ENCODE peak calls at places on chromosomes 2 and 18, in seven cellular contexts. One of them, this sample, is unnamed.

GRCh38 chr18:67783215-67783946 is 266.9 kb upstream of the DSEL start:
- DNase-seq in aorta: no peak
- DNase-seq in stomach: no peak
- DNase-seq in psoas muscle: no peak
- DNase-seq in tibial artery: no peak
- DNase-seq in uterus: no peak
- DNase-seq in suprapubic skin: no peak
- DNase-seq in this sample: no peak

GRCh38 chr2:50751255-50752069 is 280.5 kb downstream of the NRXN1 start:
- DNase-seq in aorta: no peak
- DNase-seq in stomach: no peak
- DNase-seq in psoas muscle: no peak
- DNase-seq in tibial artery: no peak
- DNase-seq in uterus: no peak
- DNase-seq in suprapubic skin: no peak
- DNase-seq in this sample: no peak

GRCh38 chr18:78932281-78932680 is 47.3 kb upstream of the SALL3 start:
- DNase-seq in aorta: no peak
- DNase-seq in stomach: no peak
- DNase-seq in psoas muscle: no peak
- DNase-seq in tibial artery: no peak
- DNase-seq in uterus: no peak
- DNase-seq in suprapubic skin: peak; percentile 49
- DNase-seq in this sample: no peak

GRCh38 chr2:240575101-240575965 is 7.0 kb downstream of the RNPEPL1 start:
- DNase-seq in aorta: peak; percentile 30
- DNase-seq in stomach: no peak
- DNase-seq in psoas muscle: peak; percentile 7
- DNase-seq in tibial artery: no peak
- DNase-seq in uterus: no peak
- DNase-seq in suprapubic skin: no peak
- DNase-seq in this sample: peak; percentile 12

GRCh38 chr2:113185643-113186315 is 12.0 kb downstream of the PSD4 start:
- DNase-seq in aorta: peak; percentile 13
- DNase-seq in stomach: peak; percentile 89
- DNase-seq in psoas muscle: peak; percentile 53
- DNase-seq in tibial artery: peak; percentile 44
- DNase-seq in uterus: no peak
- DNase-seq in suprapubic skin: no peak
- DNase-seq in this sample: no peak

GRCh38 chr2:141105763-141106162 is 1025.1 kb downstream of the LRP1B start:
- DNase-seq in aorta: no peak
- DNase-seq in stomach: no peak
- DNase-seq in psoas muscle: no peak
- DNase-seq in tibial artery: no peak
- DNase-seq in uterus: no peak
- DNase-seq in suprapubic skin: no peak
- DNase-seq in this sample: no peak

GRCh38 chr2:230849633-230850357 is 14.9 kb upstream of the ITM2C start:
- DNase-seq in aorta: no peak
- DNase-seq in stomach: peak; percentile 72
- DNase-seq in psoas muscle: no peak
- DNase-seq in tibial artery: no peak
- DNase-seq in uterus: no peak
- DNase-seq in suprapubic skin: no peak
- DNase-seq in this sample: peak; percentile 52

GRCh38 chr18:34643982-34644381 is 66.1 kb upstream of the DTNA start:
- DNase-seq in aorta: no peak
- DNase-seq in stomach: no peak
- DNase-seq in psoas muscle: no peak
- DNase-seq in tibial artery: no peak
- DNase-seq in uterus: no peak
- DNase-seq in suprapubic skin: no peak
- DNase-seq in this sample: no peak

GRCh38 chr2:226450141-226450540 is 349.5 kb downstream of the IRS1 start:
- DNase-seq in aorta: no peak
- DNase-seq in stomach: no peak
- DNase-seq in psoas muscle: no peak
- DNase-seq in tibial artery: no peak
- DNase-seq in uterus: no peak
- DNase-seq in suprapubic skin: no peak
- DNase-seq in this sample: no peak

GRCh38 chr2:85413592-85414421 is 3.6 kb upstream of the CAPG start:
- DNase-seq in aorta: peak; percentile 73
- DNase-seq in stomach: peak; percentile 62
- DNase-seq in psoas muscle: no peak
- DNase-seq in tibial artery: no peak
- DNase-seq in uterus: peak; percentile 69
- DNase-seq in suprapubic skin: no peak
- DNase-seq in this sample: no peak
- H3K4me1 ChIP-seq in aorta: no peaks in the 10 kb centered on the region
- H3K4me1 ChIP-seq in stomach: peaks cover 74% of the 10 kb centered on the region
- H3K4me1 ChIP-seq in psoas muscle: peaks cover 4% of the 10 kb centered on the region
- H3K4me1 ChIP-seq in tibial artery: peaks cover 45% of the 10 kb centered on the region
- H3K4me1 ChIP-seq in uterus: no peaks in the 10 kb centered on the region
- H3K4me1 ChIP-seq in suprapubic skin: peaks cover 70% of the 10 kb centered on the region
- H3K4me1 ChIP-seq in this sample: peaks cover 21% of the 10 kb centered on the region

DNA sequence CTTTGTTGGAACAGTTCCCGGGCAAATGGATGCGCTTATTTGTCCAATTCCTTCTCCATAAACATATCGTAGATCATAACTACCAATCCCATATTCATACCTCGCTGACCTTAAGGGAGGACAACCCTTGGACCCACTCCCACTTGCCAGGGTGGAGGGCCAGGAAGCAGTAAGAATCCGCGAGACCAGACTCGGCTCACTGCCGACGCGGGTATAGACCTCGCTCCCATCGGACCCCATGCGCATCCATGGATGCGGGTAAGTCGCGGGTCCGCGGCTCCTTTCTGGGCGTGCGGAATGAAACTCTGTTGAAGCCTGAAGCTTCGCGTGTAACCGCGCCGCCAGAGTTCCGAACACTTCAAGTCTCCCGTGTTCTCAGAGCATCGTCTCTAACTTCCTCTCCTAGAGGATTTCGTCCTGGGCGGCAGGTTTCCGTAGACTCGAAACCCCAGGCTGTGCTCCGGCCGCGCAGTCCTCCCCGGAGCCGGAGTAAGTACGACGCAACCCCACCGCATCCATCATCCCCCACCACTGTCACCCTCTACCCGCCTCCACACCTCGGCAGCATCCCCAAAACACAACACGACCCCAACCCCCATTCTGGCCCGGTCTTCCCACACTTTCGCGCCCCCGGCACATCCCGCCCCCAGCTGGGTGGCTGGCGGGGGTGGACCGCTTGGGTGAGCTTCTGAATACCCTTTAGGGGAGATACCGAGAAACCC is 1.0 kb downstream of the DSC3 start:
- DNase-seq in aorta: peak; percentile 41
- DNase-seq in stomach: no peak
- DNase-seq in psoas muscle: no peak
- DNase-seq in tibial artery: no peak
- DNase-seq in uterus: no peak
- DNase-seq in suprapubic skin: no peak
- DNase-seq in this sample: no peak
- H3K27ac ChIP-seq in aorta: no peak overlapping the region
- H3K27ac ChIP-seq in stomach: no peak overlapping the region
- H3K27ac ChIP-seq in psoas muscle: no peak overlapping the region
- H3K27ac ChIP-seq in tibial artery: peak overlapping the region; percentile 20
- H3K27ac ChIP-seq in uterus: no peak overlapping the region
- H3K27ac ChIP-seq in suprapubic skin: peak overlapping the region; percentile 89
- H3K27ac ChIP-seq in this sample: no peak overlapping the region

GRCh38 chr2:96636772-96637171 is 1.3 kb downstream of the KANSL3 start:
- DNase-seq in aorta: peak; percentile 65
- DNase-seq in stomach: no peak
- DNase-seq in psoas muscle: no peak
- DNase-seq in tibial artery: no peak
- DNase-seq in uterus: no peak
- DNase-seq in suprapubic skin: no peak
- DNase-seq in this sample: no peak
- H3K4me3 ChIP-seq in aorta: peak overlapping the region; percentile 77
- H3K4me3 ChIP-seq in stomach: peak overlapping the region; percentile 62
- H3K4me3 ChIP-seq in psoas muscle: peak overlapping the region; percentile 73
- H3K4me3 ChIP-seq in tibial artery: peak overlapping the region; percentile 65
- H3K4me3 ChIP-seq in uterus: peak overlapping the region; percentile 61
- H3K4me3 ChIP-seq in suprapubic skin: peak overlapping the region; percentile 85
- H3K4me3 ChIP-seq in this sample: peak overlapping the region; percentile 81

GRCh38 chr2:218293715-218294429 is 1.6 kb upstream of the TMBIM1 start:
- DNase-seq in aorta: no peak
- DNase-seq in stomach: no peak
- DNase-seq in psoas muscle: no peak
- DNase-seq in tibial artery: no peak
- DNase-seq in uterus: no peak
- DNase-seq in suprapubic skin: no peak
- DNase-seq in this sample: no peak
- H3K4me1 ChIP-seq in aorta: peaks cover 3% of the 10 kb centered on the region
- H3K4me1 ChIP-seq in stomach: peaks cover 82% of the 10 kb centered on the region
- H3K4me1 ChIP-seq in psoas muscle: peaks cover 26% of the 10 kb centered on the region
- H3K4me1 ChIP-seq in tibial artery: peaks cover 64% of the 10 kb centered on the region
- H3K4me1 ChIP-seq in uterus: peaks cover 5% of the 10 kb centered on the region
- H3K4me1 ChIP-seq in suprapubic skin: peaks cover 76% of the 10 kb centered on the region
- H3K4me1 ChIP-seq in this sample: peaks cover 57% of the 10 kb centered on the region

GRCh38 chr2:96203130-96204028 is 5.2 kb downstream of the STARD7 start:
- DNase-seq in aorta: no peak
- DNase-seq in stomach: no peak
- DNase-seq in psoas muscle: no peak
- DNase-seq in tibial artery: no peak
- DNase-seq in uterus: no peak
- DNase-seq in suprapubic skin: no peak
- DNase-seq in this sample: no peak

GRCh38 chr2:96205238-96205637 is 3.4 kb downstream of the STARD7 start:
- DNase-seq in aorta: no peak
- DNase-seq in stomach: no peak
- DNase-seq in psoas muscle: no peak
- DNase-seq in tibial artery: no peak
- DNase-seq in uterus: no peak
- DNase-seq in suprapubic skin: no peak
- DNase-seq in this sample: no peak

GRCh38 chr2:96201338-96201737 is 7.3 kb downstream of the STARD7 start:
- DNase-seq in aorta: no peak
- DNase-seq in stomach: no peak
- DNase-seq in psoas muscle: no peak
- DNase-seq in tibial artery: no peak
- DNase-seq in uterus: no peak
- DNase-seq in suprapubic skin: no peak
- DNase-seq in this sample: no peak

GRCh38 chr2:96204836-96205235 is 3.8 kb downstream of the STARD7 start:
- DNase-seq in aorta: no peak
- DNase-seq in stomach: no peak
- DNase-seq in psoas muscle: no peak
- DNase-seq in tibial artery: no peak
- DNase-seq in uterus: no peak
- DNase-seq in suprapubic skin: no peak
- DNase-seq in this sample: no peak

GRCh38 chr2:96202152-96202856 is 6.3 kb downstream of the STARD7 start:
- DNase-seq in aorta: no peak
- DNase-seq in stomach: no peak
- DNase-seq in psoas muscle: no peak
- DNase-seq in tibial artery: no peak
- DNase-seq in uterus: no peak
- DNase-seq in suprapubic skin: no peak
- DNase-seq in this sample: no peak
- H3K27ac ChIP-seq in aorta: no peak overlapping the region
- H3K27ac ChIP-seq in stomach: peak overlapping the region; percentile 66
- H3K27ac ChIP-seq in psoas muscle: peak overlapping the region; percentile 99
- H3K27ac ChIP-seq in tibial artery: no peak overlapping the region
- H3K27ac ChIP-seq in uterus: peak overlapping the region; percentile 0
- H3K27ac ChIP-seq in suprapubic skin: peak overlapping the region; percentile 73
- H3K27ac ChIP-seq in this sample: peak overlapping the region; percentile 77

DNA sequence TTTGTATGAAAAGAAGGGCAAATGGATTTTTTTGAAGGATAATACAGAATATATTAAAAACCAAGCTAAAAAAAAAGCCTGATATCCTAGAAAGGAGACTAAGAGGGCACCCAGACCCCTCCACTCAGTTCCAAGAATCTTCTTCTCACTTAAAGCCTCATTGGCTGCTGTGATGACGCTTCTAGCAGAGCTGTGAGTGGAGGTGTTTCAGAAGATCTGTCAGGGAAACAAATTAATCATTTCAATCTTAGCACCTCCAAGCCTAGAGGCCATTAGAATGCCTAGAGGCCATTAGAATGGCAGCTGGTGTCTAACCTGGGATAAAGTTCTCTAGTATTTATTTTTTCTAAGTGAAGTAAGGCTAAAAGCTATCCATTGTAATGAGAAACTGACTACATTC is 164.2 kb upstream of the TMEM200C start:
- DNase-seq in aorta: no peak
- DNase-seq in stomach: no peak
- DNase-seq in psoas muscle: no peak
- DNase-seq in tibial artery: no peak
- DNase-seq in uterus: no peak
- DNase-seq in suprapubic skin: no peak
- DNase-seq in this sample: no peak
- H3K4me3 ChIP-seq in aorta: no peak overlapping the region
- H3K4me3 ChIP-seq in stomach: no peak overlapping the region
- H3K4me3 ChIP-seq in psoas muscle: no peak overlapping the region
- H3K4me3 ChIP-seq in tibial artery: no peak overlapping the region
- H3K4me3 ChIP-seq in uterus: no peak overlapping the region
- H3K4me3 ChIP-seq in suprapubic skin: no peak overlapping the region
- H3K4me3 ChIP-seq in this sample: no peak overlapping the region

DNA sequence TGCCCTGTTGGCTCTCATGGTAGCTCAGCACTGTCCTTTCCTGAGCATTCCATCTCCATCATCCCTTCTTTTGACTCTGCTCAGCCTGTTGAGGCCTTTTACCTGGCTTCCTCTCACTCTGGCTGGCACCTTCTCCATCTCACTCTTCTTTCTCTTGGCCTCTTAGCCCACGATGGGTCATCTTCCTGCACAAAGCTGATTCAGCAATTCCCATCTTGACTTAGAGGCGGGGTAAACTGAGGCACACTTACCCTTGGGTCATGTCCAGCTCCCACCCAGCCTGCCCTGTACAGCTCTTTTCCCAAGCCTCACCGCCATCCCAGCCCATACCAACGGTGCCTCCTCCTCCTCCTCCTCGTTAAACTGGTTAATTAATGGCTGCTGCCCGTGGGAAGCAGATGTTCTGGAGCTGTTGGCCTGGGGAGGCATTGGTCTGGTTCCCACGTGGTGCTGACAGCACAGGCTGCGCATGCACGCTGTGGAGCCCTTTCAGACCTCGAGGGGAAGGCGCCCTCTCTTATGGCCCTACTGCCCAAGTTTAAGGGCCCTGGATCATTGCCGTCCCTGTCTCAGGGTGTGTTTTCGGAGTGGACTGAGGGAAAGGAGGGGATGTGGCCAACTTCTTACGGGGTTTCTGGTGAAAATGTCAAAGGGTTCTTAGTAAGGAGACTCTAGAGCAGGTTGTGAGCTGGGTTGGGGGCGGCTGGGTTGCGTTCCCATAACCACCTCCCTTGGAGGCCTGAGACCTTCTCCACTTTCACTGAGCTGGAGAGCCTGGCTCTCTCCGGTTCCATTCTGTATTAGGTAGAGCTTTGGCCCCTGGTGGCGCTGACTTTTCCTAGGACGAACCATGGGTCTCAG is 10.9 kb downstream of the WNT10A start:
- DNase-seq in aorta: no peak
- DNase-seq in stomach: no peak
- DNase-seq in psoas muscle: no peak
- DNase-seq in tibial artery: no peak
- DNase-seq in uterus: no peak
- DNase-seq in suprapubic skin: no peak
- DNase-seq in this sample: no peak
- H3K4me1 ChIP-seq in aorta: no peaks in the 10 kb centered on the region
- H3K4me1 ChIP-seq in stomach: peaks cover 24% of the 10 kb centered on the region
- H3K4me1 ChIP-seq in psoas muscle: peaks cover 6% of the 10 kb centered on the region
- H3K4me1 ChIP-seq in tibial artery: peaks cover 16% of the 10 kb centered on the region
- H3K4me1 ChIP-seq in uterus: no peaks in the 10 kb centered on the region
- H3K4me1 ChIP-seq in suprapubic skin: peaks cover 52% of the 10 kb centered on the region
- H3K4me1 ChIP-seq in this sample: peaks cover 11% of the 10 kb centered on the region

GRCh38 chr2:236341721-236342120 is 77.5 kb upstream of the ASB18 start:
- DNase-seq in aorta: no peak
- DNase-seq in stomach: no peak
- DNase-seq in psoas muscle: no peak
- DNase-seq in tibial artery: no peak
- DNase-seq in uterus: no peak
- DNase-seq in suprapubic skin: no peak
- DNase-seq in this sample: no peak
- H3K27ac ChIP-seq in aorta: no peak overlapping the region
- H3K27ac ChIP-seq in stomach: no peak overlapping the region
- H3K27ac ChIP-seq in psoas muscle: no peak overlapping the region
- H3K27ac ChIP-seq in tibial artery: no peak overlapping the region
- H3K27ac ChIP-seq in uterus: no peak overlapping the region
- H3K27ac ChIP-seq in suprapubic skin: no peak overlapping the region
- H3K27ac ChIP-seq in this sample: peak overlapping the region; percentile 32